ENCODE peak calls at places on chromosomes 7 and 10, in nine cellular contexts. H is transverse colon; W is AG09319; F is CD4-positive, alpha-beta T cell; P is ovary; I is H9; R is GM06990; X is GM12865; Z is AG04450. C is an unnamed sample.

GRCh38 chr10:102449321-102450123 is 1.8 kb downstream of the C10orf95 start:
- DNase-seq in H (peak; percentile 91), W (no peak), F (peak; percentile 84), P (peak; percentile 75), I (peak; percentile 91), R (peak; percentile 82), X (peak; percentile 93), Z (no peak), C (peak; percentile 49)

GRCh38 chr7:78528964-78529363 is 730.4 kb downstream of the PHTF2 start:
- DNase-seq in H (no peak), W (no peak), F (no peak), P (no peak), I (no peak), R (no peak), X (no peak), Z (no peak), C (no peak)

GRCh38 chr10:22988581-22989360 is 60.9 kb downstream of the ARMC3 start:
- DNase-seq in H (peak; percentile 56), W (no peak), F (peak; percentile 58), P (peak; percentile 38), I (no peak), R (peak; percentile 20), X (peak; percentile 73), Z (peak; percentile 23), C (peak; percentile 63)

GRCh38 chr7:143352506-143353130 is 9.9 kb downstream of the FAM131B start:
- DNase-seq in H (no peak), W (no peak), F (no peak), P (no peak), I (no peak), R (no peak), X (no peak), Z (no peak), C (no peak)

GRCh38 chr10:35563266-35563891 is 41.8 kb upstream of the GJD4 start:
- DNase-seq in H (peak; percentile 60), W (peak; percentile 8), F (peak; percentile 22), P (no peak), I (peak; percentile 71), R (no peak), X (peak; percentile 75), Z (peak; percentile 44), C (peak; percentile 71)

GRCh38 chr10:88960854-88961253 is 8.3 kb upstream of the ACTA2 start:
- DNase-seq in H (no peak), W (no peak), F (no peak), P (no peak), I (no peak), R (no peak), X (no peak), Z (no peak), C (no peak)

GRCh38 chr10:22434521-22434920 is 89.2 kb downstream of the SPAG6 start:
- DNase-seq in H (no peak), W (no peak), F (no peak), P (no peak), I (no peak), R (no peak), X (no peak), Z (no peak), C (no peak)

GRCh38 chr10:3911713-3912442 is 126.9 kb upstream of the KLF6 start:
- DNase-seq in H (no peak), W (no peak), F (no peak), P (no peak), I (no peak), R (no peak), X (no peak), Z (no peak), C (no peak)

GRCh38 chr10:6173203-6173602 is 29.5 kb upstream of the PFKFB3 start:
- DNase-seq in H (peak; percentile 45), W (no peak), F (peak; percentile 57), P (no peak), I (peak; percentile 63), R (no peak), X (peak; percentile 31), Z (no peak), C (peak; percentile 49)
- TF ChIP-seq CTCF in H (no peak), W (no peak), F (peak; percentile 68), P (no peak), I (peak; percentile 64), R (peak; percentile 33), X (peak; percentile 32), Z (peak; percentile 14), C (no peak)

DNA sequence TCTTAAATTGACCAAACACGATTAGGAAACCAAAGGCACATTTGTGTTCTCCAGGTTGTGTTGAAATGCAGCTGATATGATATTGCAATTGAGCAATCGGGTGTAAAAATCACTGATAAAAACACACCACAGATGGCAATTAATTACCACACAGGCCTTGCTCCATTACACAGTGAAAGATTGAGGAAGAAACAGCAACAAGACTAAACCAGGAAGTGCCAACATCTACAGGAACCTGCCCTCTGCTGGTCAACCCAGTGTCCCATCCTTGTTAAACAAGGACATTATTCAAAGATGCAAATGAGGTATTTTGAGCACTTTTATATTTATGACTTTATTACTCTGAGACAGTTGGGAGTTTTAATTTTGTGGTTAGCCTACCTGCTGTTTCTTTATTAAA is 765.6 kb upstream of the GHITM start:
- DNase-seq in H (no peak), W (no peak), F (no peak), P (no peak), I (peak; percentile 50), R (no peak), X (peak; percentile 35), Z (no peak), C (peak; percentile 16)
- TF ChIP-seq CTCF in H (no peak), W (no peak), F (no peak), P (no peak), I (peak; percentile 78), R (peak; percentile 31), X (peak; percentile 26), Z (no peak), C (peak; percentile 51)

GRCh38 chr10:27368706-27369105 is 128.1 kb upstream of the ACBD5 start:
- DNase-seq in H (no peak), W (no peak), F (no peak), P (no peak), I (no peak), R (no peak), X (no peak), Z (no peak), C (no peak)

GRCh38 chr10:27372095-27372494 is 131.5 kb upstream of the ACBD5 start:
- DNase-seq in H (no peak), W (no peak), F (no peak), P (no peak), I (no peak), R (no peak), X (no peak), Z (no peak), C (no peak)

GRCh38 chr10:27366769-27367168 is 126.2 kb upstream of the ACBD5 start:
- DNase-seq in H (no peak), W (no peak), F (no peak), P (no peak), I (no peak), R (no peak), X (no peak), Z (no peak), C (no peak)

GRCh38 chr10:27373566-27374160 is 130.4 kb upstream of the RAB18 start:
- DNase-seq in H (no peak), W (no peak), F (no peak), P (no peak), I (no peak), R (no peak), X (no peak), Z (no peak), C (no peak)

DNA sequence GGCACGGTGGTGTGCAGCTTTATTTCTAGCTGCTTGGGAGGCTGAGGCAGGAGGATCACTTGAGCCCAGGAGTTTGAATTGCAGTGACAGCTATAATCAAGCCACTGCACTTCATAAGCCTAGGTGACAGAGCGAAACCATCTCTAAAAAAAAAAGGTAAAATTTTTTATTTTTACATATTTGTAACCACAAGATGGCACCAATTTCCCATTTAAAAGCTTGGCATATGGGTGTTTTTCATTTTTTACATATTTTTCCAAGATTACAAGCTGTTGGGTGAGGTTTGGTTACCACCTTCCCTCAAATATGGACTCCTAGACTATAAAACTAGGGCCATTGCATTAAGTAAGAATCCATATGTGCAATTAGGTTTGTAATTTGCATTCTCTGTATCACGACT is 129.2 kb upstream of the ACBD5 start:
- DNase-seq in H (no peak), W (no peak), F (no peak), P (no peak), I (no peak), R (no peak), X (no peak), Z (no peak), C (no peak)
- TF ChIP-seq CTCF in H (peak; percentile 8), W (no peak), F (peak; percentile 32), P (no peak), I (peak; percentile 58), R (no peak), X (no peak), Z (peak; percentile 32), C (peak; percentile 62)

GRCh38 chr10:119643306-119644214 is 7.6 kb upstream of the BAG3 start:
- DNase-seq in H (no peak), W (no peak), F (no peak), P (no peak), I (no peak), R (no peak), X (no peak), Z (no peak), C (no peak)
- TF ChIP-seq CTCF in H (no peak), W (no peak), F (no peak), P (no peak), I (peak; percentile 24), R (no peak), X (no peak), Z (no peak), C (no peak)

DNA sequence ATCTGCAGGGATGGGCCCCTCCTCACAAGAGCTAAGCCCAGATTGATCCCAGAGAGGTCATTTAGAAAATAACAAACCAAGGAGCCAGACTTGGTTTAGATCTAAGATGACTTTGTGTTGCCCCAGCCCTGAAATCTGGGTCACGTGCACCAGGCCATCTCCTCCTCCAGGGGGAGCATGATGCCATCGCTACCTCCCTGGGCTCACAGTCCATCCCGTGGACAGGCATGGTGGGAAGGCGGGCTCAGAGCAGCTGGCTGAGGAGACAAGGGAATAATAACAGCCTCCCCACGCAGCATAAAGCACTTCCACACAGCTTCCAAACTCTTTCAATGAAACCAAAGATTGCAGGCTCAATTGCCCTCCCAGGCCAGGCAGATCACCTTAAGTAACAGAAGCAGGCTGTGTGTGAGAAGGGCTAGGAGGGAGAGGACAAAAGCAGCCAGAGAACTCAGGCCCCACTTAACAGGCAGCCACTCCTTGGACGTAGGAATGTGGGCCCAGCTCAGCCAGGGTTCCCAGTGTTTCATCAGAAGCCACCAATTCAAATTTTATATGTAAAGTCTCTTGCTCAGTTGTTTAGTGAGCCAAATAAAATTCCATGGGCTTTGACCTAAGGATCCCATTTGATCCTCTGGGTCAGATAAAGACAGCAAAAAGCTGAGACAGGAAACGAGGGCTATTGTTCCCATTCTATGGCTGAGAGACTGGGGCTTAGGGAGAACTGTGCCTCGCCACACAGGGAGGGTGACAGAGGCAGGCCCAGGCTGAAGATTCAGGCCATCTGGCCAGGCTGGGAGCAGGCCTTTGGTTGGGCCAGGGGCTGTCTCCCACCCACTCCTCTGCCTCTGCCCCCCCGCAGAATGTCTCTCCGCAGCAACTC is 100.2 kb downstream of the COL13A1 start:
- DNase-seq in H (peak; percentile 66), W (peak; percentile 20), F (no peak), P (no peak), I (peak; percentile 79), R (no peak), X (peak; percentile 30), Z (peak; percentile 11), C (peak; percentile 75)
- TF ChIP-seq CTCF in H (peak; percentile 56), W (peak; percentile 71), F (no peak), P (no peak), I (peak; percentile 79), R (peak; percentile 58), X (peak; percentile 48), Z (peak; percentile 74), C (peak; percentile 72)

C was measured in endothelial cell.